ENCODE peak calls at places on chromosome 11, in seven cellular contexts. N is effector memory CD4-positive, alpha-beta T cell; C is spleen; B is CD4-positive, CD25-positive, alpha-beta regulatory T cell; F is brain microvascular endothelial cell; H is kidney; J is fibroblast of lung. A is an unnamed sample. For H3K36me3, the result is how much of the 10 kb centered on the place peaks cover.

GRCh38 chr11:77086521-77087472 is 15.8 kb upstream of the OMP start:
- DNase-seq in N (no peak), C (peak), B (no peak), F (no peak), H (peak), J (no peak), A (no peak)

GRCh38 chr11:60447070-60447469 is 8.6 kb upstream of the MS4A1 start:
- DNase-seq in N (no peak), C (no peak), B (no peak), F (no peak), H (no peak), J (no peak), A (no peak)

GRCh38 chr11:124075841-124076571 is 34.9 kb upstream of the OR10G7 start:
- DNase-seq in N (no peak), C (peak), B (peak), F (no peak), H (peak), J (peak), A (no peak)

GRCh38 chr11:65470433-65470832 is 28.4 kb upstream of the MALAT1 start:
- DNase-seq in N (no peak), C (no peak), B (no peak), F (no peak), H (peak), J (no peak), A (no peak)

GRCh38 chr11:105884436-105884835 is 137.6 kb downstream of the MSANTD4 start:
- DNase-seq in N (no peak), C (no peak), B (no peak), F (no peak), H (no peak), J (no peak), A (no peak)

GRCh38 chr11:108198833-108199232 is 23.6 kb downstream of the NPAT start:
- DNase-seq in N (no peak), C (no peak), B (no peak), F (no peak), H (peak), J (no peak), A (no peak)

GRCh38 chr11:108985611-108986279 is 320.9 kb downstream of the DDX10 start:
- DNase-seq in N (no peak), C (no peak), B (no peak), F (peak), H (no peak), J (peak), A (no peak)

GRCh38 chr11:40597546-40598113 is 861.8 kb downstream of the LRRC4C start:
- DNase-seq in N (no peak), C (no peak), B (no peak), F (no peak), H (no peak), J (no peak), A (no peak)

GRCh38 chr11:69385832-69386415 is 92.0 kb downstream of the MYEOV start:
- DNase-seq in N (no peak), C (peak), B (no peak), F (no peak), H (peak), J (no peak), A (no peak)

GRCh38 chr11:70432065-70432464 is 33.7 kb downstream of the CTTN start:
- DNase-seq in N (no peak), C (no peak), B (no peak), F (no peak), H (no peak), J (no peak), A (no peak)

GRCh38 chr11:132131051-132131450 is 760.6 kb downstream of the NTM start:
- DNase-seq in N (no peak), C (no peak), B (no peak), F (no peak), H (no peak), J (peak), A (no peak)

GRCh38 chr11:34029176-34029575 is 22.4 kb upstream of the CAPRIN1 start:
- DNase-seq in N (no peak), C (no peak), B (no peak), F (no peak), H (no peak), J (no peak), A (no peak)

GRCh38 chr11:77186302-77186701 is 58.3 kb downstream of the MYO7A start:
- DNase-seq in N (no peak), C (no peak), B (no peak), F (no peak), H (no peak), J (no peak), A (no peak)

GRCh38 chr11:102850973-102851745 is 7.8 kb upstream of the MMP3 start:
- DNase-seq in N (no peak), C (no peak), B (no peak), F (peak), H (no peak), J (peak), A (no peak)

GRCh38 chr11:8810331-8811301 is 100.4 kb upstream of the AKIP1 start:
- DNase-seq in N (no peak), C (peak), B (peak), F (peak), H (peak), J (peak), A (no peak)

GRCh38 chr11:3903207-3903896 is 47.9 kb downstream of the STIM1 start:
- DNase-seq in N (no peak), C (no peak), B (peak), F (no peak), H (no peak), J (no peak), A (no peak)

GRCh38 chr11:23123766-23124165 is 263.5 kb upstream of the CCDC179 start:
- DNase-seq in N (no peak), C (no peak), B (no peak), F (peak), H (no peak), J (peak), A (no peak)

GRCh38 chr11:33721291-33721840 is 14.9 kb downstream of the CD59 start:
- DNase-seq in N (no peak), C (no peak), B (no peak), F (peak), H (no peak), J (peak), A (no peak)

GRCh38 chr11:48141475-48142100 is 75.0 kb upstream of the OR4B1 start:
- DNase-seq in N (no peak), C (no peak), B (no peak), F (no peak), H (no peak), J (peak), A (no peak)

GRCh38 chr11:112797072-112797471 is 164.1 kb upstream of the NCAM1 start:
- DNase-seq in N (no peak), C (no peak), B (no peak), F (no peak), H (no peak), J (peak), A (no peak)

GRCh38 chr11:32334822-32335221 is 100.5 kb downstream of the WT1 start:
- DNase-seq in N (no peak), C (no peak), B (peak), F (no peak), H (no peak), J (no peak), A (no peak)

GRCh38 chr11:16000065-16000464 is 356.3 kb downstream of the SOX6 start:
- DNase-seq in N (no peak), C (no peak), B (no peak), F (peak), H (no peak), J (peak), A (no peak)

GRCh38 chr11:55669376-55669775 is 7.4 kb downstream of the OR4C6 start:
- DNase-seq in N (no peak), C (no peak), B (no peak), F (no peak), H (no peak), J (no peak), A (no peak)

GRCh38 chr11:27055065-27055682 is 14.6 kb downstream of the BBOX1 start:
- DNase-seq in N (no peak), C (no peak), B (no peak), F (peak), H (no peak), J (peak), A (no peak)

GRCh38 chr11:61092280-61092766 is 10.0 kb upstream of the CD5 start:
- DNase-seq in N (peak), C (no peak), B (peak), F (no peak), H (no peak), J (no peak), A (no peak)

GRCh38 chr11:36088234-36088975 is 144.5 kb downstream of the LDLRAD3 start:
- DNase-seq in N (no peak), C (no peak), B (no peak), F (no peak), H (no peak), J (peak), A (no peak)

GRCh38 chr11:72067676-72068075 is 12.7 kb downstream of the NUMA1 start:
- DNase-seq in N (no peak), C (no peak), B (no peak), F (no peak), H (no peak), J (no peak), A (no peak)

GRCh38 chr11:102915044-102915375 is 40.2 kb upstream of the MMP12 start:
- DNase-seq in N (no peak), C (no peak), B (no peak), F (no peak), H (no peak), J (no peak), A (no peak)

DNA sequence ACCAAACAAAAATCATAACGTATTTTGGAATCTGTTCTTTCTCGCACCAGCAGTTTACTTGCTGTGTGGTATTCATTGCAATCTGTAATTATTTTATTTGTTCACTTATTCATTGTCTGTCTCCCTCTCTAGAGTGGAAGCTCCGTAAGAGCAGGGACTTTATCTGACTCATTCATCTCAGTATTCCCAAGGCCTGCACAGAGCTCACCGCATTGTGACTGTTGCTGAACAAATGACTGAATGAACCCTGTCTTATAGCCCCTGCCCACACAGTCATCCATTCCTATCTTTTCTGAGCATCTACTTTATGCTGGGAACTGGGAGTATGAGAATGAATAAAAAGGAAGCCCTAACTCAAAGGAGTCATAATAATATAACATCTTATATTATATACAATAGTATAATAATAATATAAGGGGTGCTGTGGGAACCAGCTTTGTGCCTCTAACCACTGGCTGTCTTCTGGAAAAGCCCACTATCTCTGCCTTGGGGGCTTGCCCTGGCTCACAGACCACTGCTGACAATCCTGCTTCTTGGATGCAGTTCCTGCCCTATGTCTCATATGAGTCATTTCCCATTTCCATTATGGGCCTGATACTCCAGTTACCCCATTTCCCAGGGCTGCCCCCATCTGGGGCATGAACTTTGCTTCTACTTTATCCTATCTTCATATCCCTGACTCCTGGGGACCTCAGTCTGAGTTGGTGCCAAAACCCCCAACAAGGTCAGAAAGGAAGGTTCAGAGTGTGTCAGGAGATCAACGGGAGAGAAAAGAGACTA is 11.0 kb downstream of the XRRA1 start:
- DNase-seq in N (no peak), C (no peak), B (no peak), F (peak), H (no peak), J (peak), A (no peak)
- H3K36me3 ChIP-seq in N (under half), C (under half), B (under half), F (under half), H (under half), J (under half), A (under half)

GRCh38 chr11:85970593-85970992 is 98.3 kb downstream of the PICALM start:
- DNase-seq in N (no peak), C (no peak), B (no peak), F (no peak), H (no peak), J (no peak), A (no peak)
- H3K36me3 ChIP-seq in N (under half), C (under half), B (half or more), F (under half), H (under half), J (under half), A (under half)

DNA sequence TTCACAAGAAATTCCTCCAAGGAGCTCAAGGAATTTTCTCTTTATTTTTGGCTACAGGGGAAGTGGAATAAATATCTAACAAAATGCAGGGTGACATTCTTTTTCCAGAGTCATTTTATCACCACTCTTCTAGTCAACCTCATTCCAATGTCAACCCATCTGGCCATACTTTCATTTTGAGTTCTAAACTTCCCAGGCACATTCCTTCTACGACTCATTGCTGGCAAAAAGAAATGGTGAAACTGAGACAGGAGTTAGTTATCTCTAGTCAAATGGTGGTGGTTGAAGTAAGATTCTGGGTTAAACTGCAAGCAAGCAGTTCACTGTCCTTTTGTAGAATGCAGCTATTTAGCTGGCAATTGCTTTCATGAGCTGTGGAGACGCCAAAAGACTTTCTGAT is 304.7 kb downstream of the CADM1 start:
- DNase-seq in N (no peak), C (no peak), B (no peak), F (no peak), H (no peak), J (peak), A (no peak)
- H3K36me3 ChIP-seq in N (under half), C (under half), B (under half), F (under half), H (under half), J (under half), A (under half)

GRCh38 chr11:83437939-83438338 is 151.8 kb upstream of the CCDC90B start:
- DNase-seq in N (no peak), C (no peak), B (no peak), F (no peak), H (no peak), J (no peak), A (no peak)

GRCh38 chr11:83436855-83437254 is 150.7 kb upstream of the CCDC90B start:
- DNase-seq in N (no peak), C (no peak), B (no peak), F (no peak), H (no peak), J (no peak), A (no peak)

GRCh38 chr11:83438438-83438837 is 152.3 kb upstream of the CCDC90B start:
- DNase-seq in N (no peak), C (no peak), B (no peak), F (no peak), H (no peak), J (no peak), A (no peak)

GRCh38 chr11:83441171-83441570 is 155.0 kb upstream of the CCDC90B start:
- DNase-seq in N (no peak), C (no peak), B (no peak), F (no peak), H (no peak), J (no peak), A (no peak)

DNA sequence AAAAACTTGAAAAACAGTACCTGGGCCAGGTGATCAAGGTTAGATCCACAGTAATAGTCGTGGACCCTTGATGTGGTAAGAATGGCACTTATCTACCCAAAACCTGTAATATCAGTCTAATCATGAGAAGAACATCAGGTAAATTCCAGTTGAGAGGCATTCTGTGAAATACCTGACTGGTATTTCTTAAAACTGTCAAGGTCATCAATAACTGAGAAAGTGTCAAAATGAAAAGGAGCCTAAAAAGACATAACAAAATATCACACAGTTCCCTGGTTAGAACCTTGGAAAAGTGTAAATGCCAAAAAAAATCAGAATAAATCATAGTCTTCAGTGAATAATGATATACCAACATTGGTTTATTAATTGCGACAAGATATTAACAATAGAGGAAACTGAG is 155.4 kb upstream of the CCDC90B start:
- DNase-seq in N (no peak), C (no peak), B (no peak), F (no peak), H (no peak), J (no peak), A (no peak)
- H3K36me3 ChIP-seq in N (under half), C (under half), B (under half), F (under half), H (under half), J (under half), A (under half)

DNA sequence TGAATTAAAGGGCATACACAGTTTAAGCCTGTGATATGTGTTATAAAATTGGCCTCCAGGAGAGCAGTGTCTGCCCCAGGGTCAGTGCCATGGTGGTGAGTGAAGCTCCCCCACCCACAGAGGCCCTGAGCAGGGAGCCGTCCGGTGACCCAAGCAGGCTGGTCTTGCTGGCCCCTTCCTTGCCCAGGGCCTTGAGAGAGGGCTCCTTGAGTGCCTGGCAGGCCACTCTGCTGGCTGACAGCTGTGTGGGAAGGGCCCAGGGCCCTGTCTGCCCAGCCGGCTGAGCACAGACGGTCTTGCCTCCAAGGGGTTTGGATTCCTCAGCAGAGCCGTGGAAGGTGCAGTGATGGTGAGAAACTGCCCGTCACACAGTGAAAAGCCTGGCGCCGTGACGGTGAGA is 25.9 kb downstream of the PTDSS2 start:
- DNase-seq in N (no peak), C (no peak), B (no peak), F (no peak), H (no peak), J (no peak), A (no peak)
- H3K36me3 ChIP-seq in N (under half), C (under half), B (under half), F (under half), H (under half), J (under half), A (under half)

GRCh38 chr11:62592989-62593421 is 1.7 kb upstream of the TUT1 start:
- DNase-seq in N (no peak), C (no peak), B (no peak), F (no peak), H (no peak), J (no peak), A (no peak)
- H3K36me3 ChIP-seq in N (under half), C (under half), B (under half), F (half or more), H (under half), J (under half), A (under half)

GRCh38 chr11:125412509-125412908 is 83.6 kb downstream of the FEZ1 start:
- DNase-seq in N (no peak), C (peak), B (no peak), F (no peak), H (peak), J (no peak), A (no peak)
- H3K36me3 ChIP-seq in N (under half), C (under half), B (under half), F (under half), H (under half), J (under half), A (under half)

GRCh38 chr11:83027794-83028193 is 43.9 kb downstream of the RAB30 start:
- DNase-seq in N (no peak), C (no peak), B (no peak), F (no peak), H (no peak), J (no peak), A (no peak)
- H3K36me3 ChIP-seq in N (under half), C (under half), B (under half), F (under half), H (under half), J (under half), A (under half)